ENCODE peak calls at places on chromosomes 13 and 19, in seven cellular contexts. One of them, this sample, is unnamed.

GRCh38 chr13:29583073-29583785 is 12.3 kb downstream of the SLC7A1 start:
- DNase-seq in KG1: no peak
- DNase-seq in GM23248: peak; percentile 90
- DNase-seq in left ventricle myocardium inferior: no peak
- DNase-seq in endodermal cell: peak; percentile 61
- DNase-seq in NCI-H1105 treated with DMSO at 0.1 percent for 48 hours: no peak
- DNase-seq in hepatic stellate cell: peak; percentile 46
- DNase-seq in this sample: no peak

GRCh38 chr13:59721889-59722579 is 441.7 kb downstream of the DIAPH3 start:
- DNase-seq in left ventricle myocardium inferior: no peak
- DNase-seq in endodermal cell: no peak
- DNase-seq in NCI-H1105 treated with DMSO at 0.1 percent for 48 hours: no peak
- DNase-seq in GM23248: no peak
- DNase-seq in hepatic stellate cell: no peak
- DNase-seq in KG1: no peak
- DNase-seq in this sample: no peak

GRCh38 chr19:8451885-8452284 is 7.1 kb downstream of the HNRNPM start:
- DNase-seq in GM23248: peak; percentile 82
- DNase-seq in endodermal cell: peak; percentile 61
- DNase-seq in KG1: no peak
- DNase-seq in hepatic stellate cell: no peak
- DNase-seq in left ventricle myocardium inferior: no peak
- DNase-seq in NCI-H1105 treated with DMSO at 0.1 percent for 48 hours: no peak
- DNase-seq in this sample: no peak

GRCh38 chr13:30266751-30267150 is 40.6 kb downstream of the KATNAL1 start:
- DNase-seq in endodermal cell: no peak
- DNase-seq in NCI-H1105 treated with DMSO at 0.1 percent for 48 hours: no peak
- DNase-seq in KG1: no peak
- DNase-seq in GM23248: no peak
- DNase-seq in hepatic stellate cell: no peak
- DNase-seq in left ventricle myocardium inferior: no peak
- DNase-seq in this sample: no peak

GRCh38 chr19:55230780-55231179 is 2.2 kb upstream of the TMEM86B start:
- DNase-seq in KG1: no peak
- DNase-seq in NCI-H1105 treated with DMSO at 0.1 percent for 48 hours: no peak
- DNase-seq in hepatic stellate cell: no peak
- DNase-seq in left ventricle myocardium inferior: no peak
- DNase-seq in endodermal cell: no peak
- DNase-seq in GM23248: no peak
- DNase-seq in this sample: no peak

GRCh38 chr19:45090034-45090433 is 2.9 kb upstream of the PPP1R37 start:
- DNase-seq in left ventricle myocardium inferior: no peak
- DNase-seq in NCI-H1105 treated with DMSO at 0.1 percent for 48 hours: no peak
- DNase-seq in GM23248: no peak
- DNase-seq in KG1: no peak
- DNase-seq in hepatic stellate cell: no peak
- DNase-seq in endodermal cell: peak; percentile 87
- DNase-seq in this sample: no peak

GRCh38 chr13:65505941-65506340 is 1724.2 kb downstream of the PCDH9 start:
- DNase-seq in GM23248: no peak
- DNase-seq in hepatic stellate cell: no peak
- DNase-seq in NCI-H1105 treated with DMSO at 0.1 percent for 48 hours: no peak
- DNase-seq in endodermal cell: no peak
- DNase-seq in KG1: no peak
- DNase-seq in left ventricle myocardium inferior: no peak
- DNase-seq in this sample: no peak

GRCh38 chr13:28493740-28494536 is 990 bp downstream of the FLT1 start:
- DNase-seq in hepatic stellate cell: peak; percentile 24
- DNase-seq in KG1: no peak
- DNase-seq in left ventricle myocardium inferior: no peak
- DNase-seq in NCI-H1105 treated with DMSO at 0.1 percent for 48 hours: no peak
- DNase-seq in GM23248: peak; percentile 51
- DNase-seq in endodermal cell: peak; percentile 76
- DNase-seq in this sample: no peak

GRCh38 chr13:97855570-97855970 is 97.9 kb upstream of the IPO5 start:
- DNase-seq in hepatic stellate cell: peak; percentile 55
- DNase-seq in left ventricle myocardium inferior: no peak
- DNase-seq in endodermal cell: peak; percentile 65
- DNase-seq in GM23248: peak; percentile 88
- DNase-seq in KG1: no peak
- DNase-seq in NCI-H1105 treated with DMSO at 0.1 percent for 48 hours: peak; percentile 57
- DNase-seq in this sample: peak; percentile 18

GRCh38 chr19:33396701-33397535 is 23.4 kb downstream of the CEBPG start:
- DNase-seq in KG1: no peak
- DNase-seq in left ventricle myocardium inferior: peak; percentile 24
- DNase-seq in hepatic stellate cell: peak; percentile 55
- DNase-seq in GM23248: no peak
- DNase-seq in NCI-H1105 treated with DMSO at 0.1 percent for 48 hours: no peak
- DNase-seq in endodermal cell: peak; percentile 77
- DNase-seq in this sample: no peak

GRCh38 chr13:113393572-113394503 is 29.9 kb upstream of the GRTP1 start:
- DNase-seq in GM23248: peak; percentile 93
- DNase-seq in hepatic stellate cell: peak; percentile 86
- DNase-seq in NCI-H1105 treated with DMSO at 0.1 percent for 48 hours: peak; percentile 84
- DNase-seq in left ventricle myocardium inferior: peak; percentile 83
- DNase-seq in endodermal cell: peak; percentile 96
- DNase-seq in KG1: peak; percentile 61
- DNase-seq in this sample: no peak

GRCh38 chr13:92716749-92717148 is 509.9 kb upstream of the GPC6 start:
- DNase-seq in KG1: no peak
- DNase-seq in hepatic stellate cell: peak; percentile 4
- DNase-seq in endodermal cell: no peak
- DNase-seq in NCI-H1105 treated with DMSO at 0.1 percent for 48 hours: no peak
- DNase-seq in GM23248: peak; percentile 39
- DNase-seq in left ventricle myocardium inferior: no peak
- DNase-seq in this sample: no peak

GRCh38 chr13:28792992-28793391 is 27.1 kb upstream of the MTUS2 start:
- DNase-seq in hepatic stellate cell: peak; percentile 75
- DNase-seq in GM23248: peak; percentile 94
- DNase-seq in KG1: no peak
- DNase-seq in endodermal cell: no peak
- DNase-seq in NCI-H1105 treated with DMSO at 0.1 percent for 48 hours: no peak
- DNase-seq in left ventricle myocardium inferior: no peak
- DNase-seq in this sample: no peak

GRCh38 chr19:29662604-29663404 is 2.5 kb upstream of the PLEKHF1 start:
- DNase-seq in hepatic stellate cell: peak; percentile 95
- DNase-seq in endodermal cell: no peak
- DNase-seq in GM23248: peak; percentile 99
- DNase-seq in KG1: no peak
- DNase-seq in left ventricle myocardium inferior: peak; percentile 60
- DNase-seq in NCI-H1105 treated with DMSO at 0.1 percent for 48 hours: peak; percentile 9
- DNase-seq in this sample: no peak

GRCh38 chr13:74528751-74529513 is 394.7 kb upstream of the KLF12 start:
- DNase-seq in endodermal cell: no peak
- DNase-seq in KG1: no peak
- DNase-seq in GM23248: peak; percentile 3
- DNase-seq in NCI-H1105 treated with DMSO at 0.1 percent for 48 hours: no peak
- DNase-seq in left ventricle myocardium inferior: no peak
- DNase-seq in hepatic stellate cell: no peak
- DNase-seq in this sample: no peak

GRCh38 chr13:62537593-62537992 is 1121.9 kb upstream of the PCDH20 start:
- DNase-seq in endodermal cell: no peak
- DNase-seq in hepatic stellate cell: no peak
- DNase-seq in NCI-H1105 treated with DMSO at 0.1 percent for 48 hours: peak; percentile 85
- DNase-seq in KG1: no peak
- DNase-seq in GM23248: no peak
- DNase-seq in left ventricle myocardium inferior: no peak
- DNase-seq in this sample: no peak

GRCh38 chr19:50315773-50316448 is 13.3 kb downstream of the KCNC3 start:
- DNase-seq in hepatic stellate cell: no peak
- DNase-seq in GM23248: peak; percentile 32
- DNase-seq in NCI-H1105 treated with DMSO at 0.1 percent for 48 hours: peak; percentile 66
- DNase-seq in endodermal cell: peak; percentile 92
- DNase-seq in KG1: no peak
- DNase-seq in left ventricle myocardium inferior: no peak
- DNase-seq in this sample: no peak

GRCh38 chr13:87878706-87879105 is 207.5 kb downstream of the SLITRK5 start:
- DNase-seq in GM23248: no peak
- DNase-seq in NCI-H1105 treated with DMSO at 0.1 percent for 48 hours: no peak
- DNase-seq in endodermal cell: no peak
- DNase-seq in left ventricle myocardium inferior: no peak
- DNase-seq in hepatic stellate cell: no peak
- DNase-seq in KG1: no peak
- DNase-seq in this sample: no peak

GRCh38 chr19:8702350-8702749 is 3.8 kb upstream of the ACTL9 start:
- DNase-seq in GM23248: no peak
- DNase-seq in NCI-H1105 treated with DMSO at 0.1 percent for 48 hours: no peak
- DNase-seq in endodermal cell: no peak
- DNase-seq in left ventricle myocardium inferior: no peak
- DNase-seq in hepatic stellate cell: no peak
- DNase-seq in KG1: peak; percentile 59
- DNase-seq in this sample: no peak

GRCh38 chr13:36362914-36363313 is 16.7 kb upstream of the SPART start:
- DNase-seq in NCI-H1105 treated with DMSO at 0.1 percent for 48 hours: no peak
- DNase-seq in GM23248: no peak
- DNase-seq in hepatic stellate cell: no peak
- DNase-seq in endodermal cell: no peak
- DNase-seq in KG1: no peak
- DNase-seq in left ventricle myocardium inferior: no peak
- DNase-seq in this sample: no peak

GRCh38 chr19:10471909-10472308 is 31.2 kb downstream of the KEAP1 start:
- DNase-seq in endodermal cell: no peak
- DNase-seq in left ventricle myocardium inferior: no peak
- DNase-seq in hepatic stellate cell: no peak
- DNase-seq in NCI-H1105 treated with DMSO at 0.1 percent for 48 hours: peak; percentile 65
- DNase-seq in KG1: peak; percentile 38
- DNase-seq in GM23248: peak; percentile 57
- DNase-seq in this sample: no peak

GRCh38 chr19:4449826-4450075 is 7.8 kb downstream of the UBXN6 start:
- DNase-seq in GM23248: no peak
- DNase-seq in NCI-H1105 treated with DMSO at 0.1 percent for 48 hours: no peak
- DNase-seq in endodermal cell: no peak
- DNase-seq in KG1: no peak
- DNase-seq in left ventricle myocardium inferior: no peak
- DNase-seq in hepatic stellate cell: no peak
- DNase-seq in this sample: no peak

GRCh38 chr13:53110614-53111013 is 82.0 kb downstream of the OLFM4 start:
- DNase-seq in left ventricle myocardium inferior: no peak
- DNase-seq in GM23248: no peak
- DNase-seq in NCI-H1105 treated with DMSO at 0.1 percent for 48 hours: no peak
- DNase-seq in endodermal cell: no peak
- DNase-seq in hepatic stellate cell: no peak
- DNase-seq in KG1: no peak
- DNase-seq in this sample: no peak

GRCh38 chr19:2974342-2974932 is 2.9 kb upstream of the TLE6 start:
- DNase-seq in hepatic stellate cell: no peak
- DNase-seq in endodermal cell: no peak
- DNase-seq in left ventricle myocardium inferior: peak; percentile 50
- DNase-seq in KG1: no peak
- DNase-seq in NCI-H1105 treated with DMSO at 0.1 percent for 48 hours: no peak
- DNase-seq in GM23248: peak; percentile 21
- DNase-seq in this sample: no peak

GRCh38 chr13:110815471-110816204 is 99.2 kb downstream of the ANKRD10 start:
- DNase-seq in left ventricle myocardium inferior: no peak
- DNase-seq in NCI-H1105 treated with DMSO at 0.1 percent for 48 hours: no peak
- DNase-seq in KG1: no peak
- DNase-seq in hepatic stellate cell: no peak
- DNase-seq in endodermal cell: no peak
- DNase-seq in GM23248: no peak
- DNase-seq in this sample: no peak

GRCh38 chr19:9785367-9786331 is 17.1 kb upstream of the ZNF846 start:
- DNase-seq in KG1: peak; percentile 82
- DNase-seq in left ventricle myocardium inferior: peak; percentile 97
- DNase-seq in endodermal cell: peak; percentile 100
- DNase-seq in hepatic stellate cell: peak; percentile 95
- DNase-seq in GM23248: peak; percentile 99
- DNase-seq in NCI-H1105 treated with DMSO at 0.1 percent for 48 hours: peak; percentile 69
- DNase-seq in this sample: peak; percentile 51

GRCh38 chr19:39009001-39009400 is 23.3 kb downstream of the FBXO27 start:
- DNase-seq in KG1: no peak
- DNase-seq in hepatic stellate cell: no peak
- DNase-seq in GM23248: no peak
- DNase-seq in NCI-H1105 treated with DMSO at 0.1 percent for 48 hours: no peak
- DNase-seq in endodermal cell: no peak
- DNase-seq in left ventricle myocardium inferior: no peak
- DNase-seq in this sample: no peak

GRCh38 chr13:44132710-44133109 is 240.9 kb upstream of the SERP2 start:
- DNase-seq in hepatic stellate cell: no peak
- DNase-seq in endodermal cell: no peak
- DNase-seq in left ventricle myocardium inferior: peak; percentile 70
- DNase-seq in NCI-H1105 treated with DMSO at 0.1 percent for 48 hours: no peak
- DNase-seq in KG1: no peak
- DNase-seq in GM23248: peak; percentile 77
- DNase-seq in this sample: no peak

GRCh38 chr19:5435642-5436017 is 19.6 kb upstream of the ZNRF4 start:
- DNase-seq in KG1: no peak
- DNase-seq in NCI-H1105 treated with DMSO at 0.1 percent for 48 hours: no peak
- DNase-seq in GM23248: peak; percentile 30
- DNase-seq in hepatic stellate cell: no peak
- DNase-seq in left ventricle myocardium inferior: no peak
- DNase-seq in endodermal cell: no peak
- DNase-seq in this sample: no peak

GRCh38 chr19:51546650-51547396 is 15.4 kb upstream of the SIGLEC6 start:
- DNase-seq in hepatic stellate cell: peak; percentile 49
- DNase-seq in left ventricle myocardium inferior: no peak
- DNase-seq in endodermal cell: no peak
- DNase-seq in GM23248: peak; percentile 20
- DNase-seq in KG1: peak; percentile 90
- DNase-seq in NCI-H1105 treated with DMSO at 0.1 percent for 48 hours: no peak
- DNase-seq in this sample: no peak

GRCh38 chr13:28719227-28719562 is 425 bp upstream of the SLC46A3 start:
- DNase-seq in GM23248: no peak
- DNase-seq in NCI-H1105 treated with DMSO at 0.1 percent for 48 hours: no peak
- DNase-seq in endodermal cell: no peak
- DNase-seq in hepatic stellate cell: no peak
- DNase-seq in KG1: no peak
- DNase-seq in left ventricle myocardium inferior: no peak
- DNase-seq in this sample: no peak

GRCh38 chr13:46575843-46576242 is 22.9 kb downstream of the LRCH1 start:
- DNase-seq in GM23248: peak; percentile 91
- DNase-seq in endodermal cell: no peak
- DNase-seq in left ventricle myocardium inferior: no peak
- DNase-seq in KG1: no peak
- DNase-seq in NCI-H1105 treated with DMSO at 0.1 percent for 48 hours: no peak
- DNase-seq in hepatic stellate cell: peak; percentile 68
- DNase-seq in this sample: no peak

GRCh38 chr19:18046066-18046718 is 38.2 kb downstream of the ARRDC2 start:
- DNase-seq in hepatic stellate cell: peak; percentile 57
- DNase-seq in NCI-H1105 treated with DMSO at 0.1 percent for 48 hours: no peak
- DNase-seq in KG1: no peak
- DNase-seq in endodermal cell: no peak
- DNase-seq in left ventricle myocardium inferior: no peak
- DNase-seq in GM23248: peak; percentile 91
- DNase-seq in this sample: no peak

GRCh38 chr13:71864094-71864980 is 2.7 kb downstream of the DACH1 start:
- DNase-seq in endodermal cell: no peak
- DNase-seq in GM23248: no peak
- DNase-seq in NCI-H1105 treated with DMSO at 0.1 percent for 48 hours: peak; percentile 36
- DNase-seq in hepatic stellate cell: no peak
- DNase-seq in KG1: no peak
- DNase-seq in left ventricle myocardium inferior: peak; percentile 56
- DNase-seq in this sample: no peak

GRCh38 chr13:26051231-26052135 is at the start of gene SHISA2:
- DNase-seq in endodermal cell: peak; percentile 90
- DNase-seq in hepatic stellate cell: peak; percentile 41
- DNase-seq in NCI-H1105 treated with DMSO at 0.1 percent for 48 hours: peak; percentile 31
- DNase-seq in GM23248: peak; percentile 68
- DNase-seq in left ventricle myocardium inferior: peak; percentile 27
- DNase-seq in KG1: no peak
- DNase-seq in this sample: no peak

GRCh38 chr19:51681286-51681956 is 11.7 kb upstream of the SPACA6 start:
- DNase-seq in hepatic stellate cell: no peak
- DNase-seq in NCI-H1105 treated with DMSO at 0.1 percent for 48 hours: no peak
- DNase-seq in GM23248: no peak
- DNase-seq in endodermal cell: no peak
- DNase-seq in KG1: peak; percentile 40
- DNase-seq in left ventricle myocardium inferior: no peak
- DNase-seq in this sample: no peak

GRCh38 chr19:44714597-44715169 is 15.7 kb downstream of the CEACAM16 start:
- DNase-seq in KG1: no peak
- DNase-seq in left ventricle myocardium inferior: no peak
- DNase-seq in hepatic stellate cell: no peak
- DNase-seq in endodermal cell: no peak
- DNase-seq in NCI-H1105 treated with DMSO at 0.1 percent for 48 hours: no peak
- DNase-seq in GM23248: no peak
- DNase-seq in this sample: no peak

GRCh38 chr19:41537789-41538188 is 38.2 kb upstream of the CEACAM21 start:
- DNase-seq in GM23248: peak; percentile 51
- DNase-seq in endodermal cell: peak; percentile 49
- DNase-seq in KG1: no peak
- DNase-seq in hepatic stellate cell: no peak
- DNase-seq in NCI-H1105 treated with DMSO at 0.1 percent for 48 hours: no peak
- DNase-seq in left ventricle myocardium inferior: no peak
- DNase-seq in this sample: no peak

This sample was measured in Panc1.